ENCODE peak calls at places on chromosomes 1 and 21, in eight cellular contexts. U is activated naive CD4-positive, alpha-beta T cell treated with anti-CD3 and anti-CD28 coated beads, Interleukin-2, amount 50 U/mL, for 72 hours; X is nucleus accumbens; P is cardiac muscle cell; K is effector CD8-positive, alpha-beta T cell; Y is BJ; L is transverse colon; D is KG1. B is an unnamed sample.

GRCh38 chr1:66333463-66334232 is 200.3 kb upstream of the SGIP1 start:
- DNase-seq in U (no peak), X (no peak), P (no peak), K (no peak), Y (no peak), L (peak; percentile 28), D (no peak), B (no peak)

GRCh38 chr1:163472267-163472666 is 150.5 kb downstream of the NUF2 start:
- DNase-seq in U (no peak), X (no peak), P (no peak), K (no peak), Y (no peak), L (no peak), D (no peak), B (no peak)

GRCh38 chr1:31891280-31891679 is 46.9 kb downstream of the PTP4A2 start:
- DNase-seq in U (peak; percentile 54), X (no peak), P (no peak), K (no peak), Y (no peak), L (no peak), D (no peak), B (no peak)

GRCh38 chr1:81519987-81520386 is 280.7 kb upstream of the ADGRL2 start:
- DNase-seq in U (no peak), X (no peak), P (no peak), K (no peak), Y (no peak), L (no peak), D (no peak), B (no peak)

GRCh38 chr1:54927475-54928240 is 40.7 kb upstream of the DHCR24 start:
- DNase-seq in U (no peak), X (no peak), P (peak; percentile 65), K (no peak), Y (no peak), L (no peak), D (no peak), B (no peak)

GRCh38 chr21:31128234-31128633 is 90.0 kb upstream of the KRTAP19-8 start:
- DNase-seq in U (no peak), X (no peak), P (no peak), K (no peak), Y (no peak), L (no peak), D (no peak), B (no peak)

GRCh38 chr21:46109251-46110221 is 11.6 kb downstream of the COL6A2 start:
- DNase-seq in U (peak; percentile 1), X (no peak), P (no peak), K (no peak), Y (no peak), L (no peak), D (no peak), B (no peak)

GRCh38 chr21:23542097-23542496 is 2065.2 kb downstream of the MRPL39 start:
- DNase-seq in U (no peak), X (no peak), P (no peak), K (no peak), Y (no peak), L (no peak), D (no peak), B (no peak)

GRCh38 chr1:184028854-184029623 is 8.5 kb downstream of the COLGALT2 start:
- DNase-seq in U (no peak), X (no peak), P (peak; percentile 69), K (no peak), Y (no peak), L (no peak), D (no peak), B (no peak)

GRCh38 chr1:43285269-43285986 is at the start of gene C1orf210:
- DNase-seq in U (no peak), X (no peak), P (no peak), K (no peak), Y (no peak), L (peak; percentile 93), D (no peak), B (no peak)

GRCh38 chr1:87642581-87643129 is 314.0 kb downstream of the LMO4 start:
- DNase-seq in U (no peak), X (no peak), P (peak; percentile 61), K (no peak), Y (no peak), L (no peak), D (no peak), B (no peak)

GRCh38 chr1:156794506-156795373 is 21.9 kb downstream of the SH2D2A start:
- DNase-seq in U (no peak), X (no peak), P (no peak), K (no peak), Y (no peak), L (no peak), D (no peak), B (no peak)

GRCh38 chr1:81679972-81680371 is 120.8 kb upstream of the ADGRL2 start:
- DNase-seq in U (no peak), X (no peak), P (peak; percentile 34), K (no peak), Y (no peak), L (no peak), D (no peak), B (no peak)

GRCh38 chr1:30353637-30354036 is 369.7 kb downstream of the MATN1 start:
- DNase-seq in U (no peak), X (no peak), P (peak; percentile 46), K (no peak), Y (no peak), L (no peak), D (no peak), B (no peak)

GRCh38 chr1:84573481-84573966 is 716 bp downstream of the CTBS start:
- DNase-seq in U (no peak), X (no peak), P (no peak), K (no peak), Y (no peak), L (no peak), D (peak; percentile 53), B (peak; percentile 1)

GRCh38 chr1:113783254-113784103 is 24.2 kb upstream of the PHTF1 start:
- DNase-seq in U (peak; percentile 25), X (no peak), P (no peak), K (no peak), Y (no peak), L (peak; percentile 44), D (peak; percentile 85), B (peak; percentile 67)

B was measured in immature natural killer cell.